ENCODE peak calls at places on chromosomes 6 and 20, in six cellular contexts. R is mesenchymal stem cell, B is H9, U is neuronal stem cell, F is trophoblast cell, X is H1. E is an unnamed sample.

GRCh38 chr6:160102956-160103824 is 18.4 kb upstream of the SLC22A1 start:
- DNase-seq in X (peak), F (peak), B (peak), U (peak), R (peak), E (peak)

GRCh38 chr6:46867411-46867810 is 54.3 kb downstream of the ADGRF5 start:
- DNase-seq in B (no peak), F (peak), U (no peak), X (no peak), R (no peak), E (no peak)

GRCh38 chr6:12590901-12591300 is 125.7 kb upstream of the PHACTR1 start:
- DNase-seq in R (peak), X (no peak), B (no peak), U (no peak), F (no peak), E (no peak)

GRCh38 chr6:54515713-54516112 is 207.5 kb downstream of the TINAG start:
- DNase-seq in X (no peak), B (no peak), F (no peak), U (no peak), R (no peak), E (peak)

GRCh38 chr6:43436577-43437282 is 9.4 kb downstream of the ABCC10 start:
- DNase-seq in R (peak), U (no peak), F (no peak), B (no peak), X (no peak), E (peak)

GRCh38 chr6:170177383-170178265 is 113.3 kb downstream of the DLL1 start:
- DNase-seq in F (peak), B (peak), R (peak), U (no peak), X (peak), E (no peak)

GRCh38 chr20:38109657-38110524 is 55.2 kb downstream of the TGM2 start:
- DNase-seq in B (no peak), X (peak), R (peak), F (peak), U (no peak), E (peak)

GRCh38 chr6:124057448-124057847 is 253.8 kb downstream of the NKAIN2 start:
- DNase-seq in U (no peak), R (peak), X (no peak), F (no peak), B (no peak), E (no peak)

GRCh38 chr20:48209102-48209501 is 423.8 kb upstream of the SULF2 start:
- DNase-seq in B (no peak), X (no peak), F (no peak), U (no peak), R (no peak), E (no peak)

GRCh38 chr6:97812940-97813339 is 529.9 kb upstream of the MMS22L start:
- DNase-seq in X (no peak), R (no peak), F (peak), B (no peak), U (no peak), E (no peak)

GRCh38 chr20:14951707-14952106 is 614.3 kb upstream of the FLRT3 start:
- DNase-seq in X (no peak), R (peak), U (no peak), B (no peak), F (peak), E (no peak)

GRCh38 chr6:40054186-40054585 is 119.9 kb upstream of the MOCS1 start:
- DNase-seq in R (no peak), U (no peak), X (no peak), B (no peak), F (no peak), E (no peak)

GRCh38 chr20:7667194-7667593 is 273.1 kb downstream of the HAO1 start:
- DNase-seq in X (no peak), U (no peak), F (no peak), R (no peak), B (no peak), E (no peak)

GRCh38 chr20:54657268-54657826 is 182.0 kb downstream of the DOK5 start:
- DNase-seq in U (no peak), R (no peak), B (no peak), X (no peak), F (no peak), E (no peak)

GRCh38 chr6:93017213-93017612 is 402.1 kb downstream of the EPHA7 start:
- DNase-seq in F (no peak), R (peak), U (no peak), X (no peak), B (peak), E (no peak)

GRCh38 chr6:169883316-169883715 is 131.9 kb downstream of the ERMARD start:
- DNase-seq in U (no peak), R (no peak), F (no peak), X (peak), B (no peak), E (no peak)

GRCh38 chr20:51220293-51220706 is 197.4 kb upstream of the KCNG1 start:
- DNase-seq in X (peak), R (no peak), F (peak), U (no peak), B (peak), E (no peak)

GRCh38 chr6:43990627-43991619 is 136.3 kb downstream of the MRPL14 start:
- DNase-seq in U (no peak), X (no peak), F (no peak), B (no peak), R (peak), E (peak)

GRCh38 chr6:36120539-36120938 is 9.8 kb upstream of the MAPK13 start:
- DNase-seq in B (no peak), U (no peak), X (no peak), F (no peak), R (no peak), E (no peak)

GRCh38 chr20:49890651-49891361 is 24.5 kb downstream of the SPATA2 start:
- DNase-seq in B (peak), U (no peak), X (no peak), F (no peak), R (no peak), E (no peak)

GRCh38 chr6:49549691-49550412 is 616 bp upstream of the C6orf141 start:
- DNase-seq in F (peak), B (no peak), U (peak), X (no peak), R (no peak), E (no peak)

GRCh38 chr6:21680611-21681010 is 87.1 kb downstream of the SOX4 start:
- DNase-seq in B (no peak), U (no peak), F (peak), R (no peak), X (peak), E (no peak)

GRCh38 chr6:157723376-157723775 is 99.7 kb upstream of the SNX9 start:
- DNase-seq in R (no peak), B (no peak), U (no peak), F (no peak), X (no peak), E (no peak)

GRCh38 chr6:33720998-33721397 is 9.5 kb upstream of the UQCC2 start:
- DNase-seq in R (no peak), B (no peak), X (no peak), U (no peak), F (no peak), E (no peak)
- H3K14ac ChIP-seq in R (no peak), B (no peak), X (no peak), U (no peak), F (no peak), E (no peak)

GRCh38 chr6:156028310-156029131 is 572.9 kb upstream of the NOX3 start:
- DNase-seq in B (no peak), U (no peak), X (no peak), F (no peak), R (peak), E (no peak)

GRCh38 chr6:156026543-156027268 is 571.1 kb upstream of the NOX3 start:
- DNase-seq in B (no peak), X (no peak), R (no peak), F (no peak), U (no peak), E (no peak)

GRCh38 chr6:156029296-156029985 is 573.8 kb upstream of the NOX3 start:
- DNase-seq in F (no peak), R (no peak), B (no peak), X (no peak), U (no peak), E (no peak)

GRCh38 chr6:156021746-156022396 is 566.2 kb upstream of the NOX3 start:
- DNase-seq in X (no peak), B (no peak), R (peak), U (no peak), F (no peak), E (peak)

GRCh38 chr6:156024339-156024738 is 568.7 kb upstream of the NOX3 start:
- DNase-seq in F (no peak), R (no peak), U (no peak), X (no peak), B (no peak), E (no peak)
- H3K14ac ChIP-seq in F (no peak), R (no peak), U (no peak), X (no peak), B (no peak), E (no peak)

GRCh38 chr6:99307295-99307907 is 42.1 kb downstream of the FAXC start:
- DNase-seq in B (no peak), U (no peak), X (no peak), F (no peak), R (no peak), E (no peak)
- H3K14ac ChIP-seq in B (no peak), U (no peak), X (no peak), F (no peak), R (no peak), E (no peak)

GRCh38 chr6:10891960-10892359 is 5.1 kb downstream of the SYCP2L start:
- DNase-seq in F (no peak), R (no peak), X (no peak), U (no peak), B (no peak), E (no peak)
- H3K14ac ChIP-seq in F (no peak), R (no peak), X (no peak), U (no peak), B (no peak), E (no peak)

DNA sequence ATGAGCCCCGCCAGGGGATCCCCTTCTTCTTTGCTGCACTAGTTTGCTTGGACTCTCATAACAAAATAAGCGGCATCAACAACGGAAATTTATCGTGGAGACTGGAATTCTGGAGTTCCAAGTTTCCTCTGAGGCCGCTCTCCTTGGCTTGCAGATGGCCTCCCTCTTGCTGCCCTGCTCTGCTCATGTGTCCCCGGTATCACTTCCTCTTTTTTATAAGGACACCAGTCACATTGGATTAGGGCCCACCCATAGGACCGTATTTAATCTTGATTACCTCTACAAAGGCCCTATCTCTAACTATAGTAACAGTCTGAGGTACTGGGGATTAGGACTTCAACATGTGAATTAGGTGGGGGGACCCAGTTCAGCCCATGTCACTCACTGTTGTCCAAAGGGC is 59.4 kb upstream of the AKAP12 start:
- DNase-seq in B (no peak), X (no peak), R (no peak), U (no peak), F (no peak), E (no peak)
- H3K14ac ChIP-seq in B (no peak), X (no peak), R (no peak), U (no peak), F (no peak), E (no peak)

DNA sequence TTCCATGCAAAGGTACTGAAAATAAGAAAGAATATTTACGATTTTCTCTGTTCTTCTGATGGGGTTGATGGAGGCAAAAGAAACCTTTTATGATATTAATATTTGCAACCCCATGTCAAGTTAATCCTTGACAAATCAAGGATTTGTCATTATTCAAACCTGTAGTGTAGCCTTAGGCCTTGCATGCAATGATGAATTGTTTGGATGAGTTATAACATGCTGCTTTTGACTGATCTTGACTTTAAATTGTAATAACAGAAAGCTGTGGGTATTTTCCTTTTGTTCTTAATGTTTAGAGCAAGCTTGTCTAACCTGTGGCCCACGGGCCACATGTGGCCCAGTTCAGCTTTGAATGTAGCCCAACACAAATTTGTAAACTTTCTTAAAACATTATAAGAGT is 13.0 kb upstream of the BAG2 start:
- DNase-seq in U (no peak), B (no peak), X (no peak), F (no peak), R (no peak), E (no peak)
- H3K14ac ChIP-seq in U (no peak), B (no peak), X (no peak), F (no peak), R (no peak), E (no peak)